ENCODE peak calls at places on chromosomes 6 and 20, in five cellular contexts. One of them, this sample, is unnamed.

GRCh38 chr6:136060052-136060451 is 190.1 kb downstream of the MTFR2 start:
- DNase-seq in GM23338: no peak
- DNase-seq in osteocyte: no peak
- DNase-seq in CD14-positive monocyte: no peak
- DNase-seq in mucosa of descending colon: no peak
- DNase-seq in this sample: no peak

GRCh38 chr20:51643390-51643789 is 100.9 kb upstream of the NFATC2 start:
- DNase-seq in GM23338: no peak
- DNase-seq in mucosa of descending colon: no peak
- DNase-seq in CD14-positive monocyte: no peak
- DNase-seq in osteocyte: no peak
- DNase-seq in this sample: no peak

GRCh38 chr6:118650500-118651281 is 700 bp downstream of the CEP85L start:
- DNase-seq in GM23338: peak; percentile 74
- DNase-seq in CD14-positive monocyte: peak; percentile 48
- DNase-seq in mucosa of descending colon: peak; percentile 59
- DNase-seq in osteocyte: no peak
- DNase-seq in this sample: peak; percentile 73

GRCh38 chr20:58546312-58546711 is 31.1 kb upstream of the APCDD1L start:
- DNase-seq in CD14-positive monocyte: no peak
- DNase-seq in osteocyte: peak; percentile 56
- DNase-seq in mucosa of descending colon: no peak
- DNase-seq in GM23338: no peak
- DNase-seq in this sample: peak; percentile 6

GRCh38 chr6:1200706-1201105 is 111.2 kb upstream of the FOXQ1 start:
- DNase-seq in osteocyte: no peak
- DNase-seq in mucosa of descending colon: no peak
- DNase-seq in CD14-positive monocyte: no peak
- DNase-seq in GM23338: no peak
- DNase-seq in this sample: no peak

GRCh38 chr6:35728663-35729348 is 8.0 kb upstream of the ARMC12 start:
- DNase-seq in mucosa of descending colon: peak; percentile 84
- DNase-seq in CD14-positive monocyte: no peak
- DNase-seq in osteocyte: no peak
- DNase-seq in GM23338: peak; percentile 42
- DNase-seq in this sample: no peak

GRCh38 chr6:7540595-7540994 is 876 bp upstream of the DSP start:
- DNase-seq in osteocyte: no peak
- DNase-seq in GM23338: peak; percentile 73
- DNase-seq in mucosa of descending colon: no peak
- DNase-seq in CD14-positive monocyte: no peak
- DNase-seq in this sample: no peak

GRCh38 chr6:54431466-54431865 is 123.2 kb downstream of the TINAG start:
- DNase-seq in osteocyte: no peak
- DNase-seq in CD14-positive monocyte: no peak
- DNase-seq in mucosa of descending colon: no peak
- DNase-seq in GM23338: no peak
- DNase-seq in this sample: no peak

GRCh38 chr20:51760905-51761544 is 7.2 kb downstream of the ATP9A start:
- DNase-seq in osteocyte: no peak
- DNase-seq in GM23338: peak; percentile 46
- DNase-seq in CD14-positive monocyte: no peak
- DNase-seq in mucosa of descending colon: no peak
- DNase-seq in this sample: no peak

GRCh38 chr6:134145786-134146185 is 93.4 kb upstream of the SLC2A12 start:
- DNase-seq in GM23338: peak; percentile 42
- DNase-seq in mucosa of descending colon: no peak
- DNase-seq in CD14-positive monocyte: no peak
- DNase-seq in osteocyte: no peak
- DNase-seq in this sample: no peak

GRCh38 chr6:34585512-34586045 is 29.4 kb upstream of the SPDEF start:
- DNase-seq in osteocyte: no peak
- DNase-seq in CD14-positive monocyte: no peak
- DNase-seq in mucosa of descending colon: no peak
- DNase-seq in GM23338: no peak
- DNase-seq in this sample: no peak

GRCh38 chr6:72580281-72580940 is 41.5 kb upstream of the KCNQ5 start:
- DNase-seq in CD14-positive monocyte: no peak
- DNase-seq in GM23338: peak; percentile 71
- DNase-seq in mucosa of descending colon: no peak
- DNase-seq in osteocyte: no peak
- DNase-seq in this sample: no peak

GRCh38 chr6:64217721-64218603 is 582.4 kb downstream of the PHF3 start:
- DNase-seq in mucosa of descending colon: no peak
- DNase-seq in GM23338: no peak
- DNase-seq in osteocyte: no peak
- DNase-seq in CD14-positive monocyte: no peak
- DNase-seq in this sample: no peak

GRCh38 chr20:43658068-43658722 is 8.7 kb upstream of the MYBL2 start:
- DNase-seq in GM23338: peak; percentile 55
- DNase-seq in mucosa of descending colon: no peak
- DNase-seq in CD14-positive monocyte: no peak
- DNase-seq in osteocyte: no peak
- DNase-seq in this sample: no peak

GRCh38 chr6:45668705-45669104 is 291.0 kb upstream of the SUPT3H start:
- DNase-seq in CD14-positive monocyte: no peak
- DNase-seq in GM23338: no peak
- DNase-seq in osteocyte: peak; percentile 65
- DNase-seq in mucosa of descending colon: no peak
- DNase-seq in this sample: no peak

GRCh38 chr6:125806813-125807212 is 16.1 kb downstream of the NCOA7 start:
- DNase-seq in GM23338: no peak
- DNase-seq in osteocyte: no peak
- DNase-seq in CD14-positive monocyte: no peak
- DNase-seq in mucosa of descending colon: no peak
- DNase-seq in this sample: no peak

GRCh38 chr6:2643935-2644539 is 106.7 kb downstream of the MYLK4 start:
- DNase-seq in CD14-positive monocyte: no peak
- DNase-seq in osteocyte: no peak
- DNase-seq in mucosa of descending colon: no peak
- DNase-seq in GM23338: no peak
- DNase-seq in this sample: no peak

GRCh38 chr6:19838442-19839236 is 1.5 kb downstream of the ID4 start:
- DNase-seq in GM23338: peak; percentile 78
- DNase-seq in CD14-positive monocyte: no peak
- DNase-seq in osteocyte: peak; percentile 85
- DNase-seq in mucosa of descending colon: peak; percentile 42
- DNase-seq in this sample: peak; percentile 77

DNA sequence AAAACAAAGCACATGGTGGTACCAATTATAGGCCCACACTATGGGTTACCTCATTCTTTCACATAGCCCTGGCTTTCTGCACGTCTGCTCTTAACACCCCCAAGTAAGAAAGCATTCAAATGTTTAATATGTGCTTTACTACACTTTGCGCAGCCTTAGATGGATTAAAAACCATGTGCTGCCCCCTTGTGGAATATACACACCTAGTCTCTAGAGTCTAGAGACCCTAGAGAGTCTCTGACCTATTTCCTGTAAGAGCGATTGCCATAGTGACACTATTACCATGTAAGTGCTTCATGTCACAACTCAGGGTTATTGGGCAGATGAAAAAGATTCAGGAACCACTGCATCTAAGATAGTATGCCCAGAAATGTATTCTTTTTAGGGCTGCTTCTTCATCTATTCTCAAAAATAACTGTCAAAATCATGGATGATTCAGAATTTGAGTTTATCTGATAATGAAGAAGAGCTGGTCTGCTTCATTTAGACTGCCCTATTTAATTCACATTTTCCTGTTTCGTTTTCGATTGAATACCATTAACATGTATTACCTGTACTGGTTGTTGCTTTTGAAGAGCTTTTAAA is 186.3 kb downstream of the ADGB start:
- DNase-seq in CD14-positive monocyte: no peak
- DNase-seq in osteocyte: no peak
- DNase-seq in mucosa of descending colon: no peak
- DNase-seq in GM23338: peak; percentile 85
- DNase-seq in this sample: no peak
- TF ChIP-seq CTCF in CD14-positive monocyte: peak; percentile 74
- TF ChIP-seq CTCF in osteocyte: peak; percentile 58
- TF ChIP-seq CTCF in mucosa of descending colon: peak; percentile 27
- TF ChIP-seq CTCF in GM23338: peak; percentile 85
- TF ChIP-seq CTCF in this sample: peak; percentile 77

GRCh38 chr6:145318952-145319351 is 416.4 kb downstream of the EPM2A start:
- DNase-seq in CD14-positive monocyte: no peak
- DNase-seq in GM23338: peak; percentile 4
- DNase-seq in mucosa of descending colon: no peak
- DNase-seq in osteocyte: no peak
- DNase-seq in this sample: no peak
- TF ChIP-seq CTCF in CD14-positive monocyte: no peak
- TF ChIP-seq CTCF in GM23338: peak; percentile 20
- TF ChIP-seq CTCF in mucosa of descending colon: no peak
- TF ChIP-seq CTCF in osteocyte: no peak
- TF ChIP-seq CTCF in this sample: no peak

GRCh38 chr20:34562643-34563042 is 4.1 kb downstream of the MAP1LC3A start:
- DNase-seq in CD14-positive monocyte: no peak
- DNase-seq in osteocyte: no peak
- DNase-seq in GM23338: peak; percentile 69
- DNase-seq in mucosa of descending colon: no peak
- DNase-seq in this sample: no peak
- TF ChIP-seq CTCF in CD14-positive monocyte: peak; percentile 41
- TF ChIP-seq CTCF in osteocyte: peak; percentile 42
- TF ChIP-seq CTCF in GM23338: peak; percentile 47
- TF ChIP-seq CTCF in mucosa of descending colon: no peak
- TF ChIP-seq CTCF in this sample: peak; percentile 64

GRCh38 chr20:45322952-45323383 is 14.9 kb upstream of the MATN4 start:
- DNase-seq in GM23338: no peak
- DNase-seq in CD14-positive monocyte: peak; percentile 76
- DNase-seq in osteocyte: no peak
- DNase-seq in mucosa of descending colon: no peak
- DNase-seq in this sample: no peak
- TF ChIP-seq CTCF in GM23338: peak; percentile 29
- TF ChIP-seq CTCF in CD14-positive monocyte: peak; percentile 48
- TF ChIP-seq CTCF in osteocyte: peak; percentile 43
- TF ChIP-seq CTCF in mucosa of descending colon: no peak
- TF ChIP-seq CTCF in this sample: no peak

GRCh38 chr6:119727504-119728219 is 378.1 kb upstream of the MAN1A1 start:
- DNase-seq in osteocyte: no peak
- DNase-seq in CD14-positive monocyte: no peak
- DNase-seq in mucosa of descending colon: no peak
- DNase-seq in GM23338: peak; percentile 38
- DNase-seq in this sample: no peak
- TF ChIP-seq CTCF in osteocyte: no peak
- TF ChIP-seq CTCF in CD14-positive monocyte: no peak
- TF ChIP-seq CTCF in mucosa of descending colon: no peak
- TF ChIP-seq CTCF in GM23338: peak; percentile 41
- TF ChIP-seq CTCF in this sample: no peak

GRCh38 chr6:81900616-81901015 is 148.1 kb upstream of the TENT5A start:
- DNase-seq in osteocyte: no peak
- DNase-seq in mucosa of descending colon: no peak
- DNase-seq in CD14-positive monocyte: no peak
- DNase-seq in GM23338: no peak
- DNase-seq in this sample: no peak
- TF ChIP-seq CTCF in osteocyte: no peak
- TF ChIP-seq CTCF in mucosa of descending colon: no peak
- TF ChIP-seq CTCF in CD14-positive monocyte: no peak
- TF ChIP-seq CTCF in GM23338: no peak
- TF ChIP-seq CTCF in this sample: no peak

DNA sequence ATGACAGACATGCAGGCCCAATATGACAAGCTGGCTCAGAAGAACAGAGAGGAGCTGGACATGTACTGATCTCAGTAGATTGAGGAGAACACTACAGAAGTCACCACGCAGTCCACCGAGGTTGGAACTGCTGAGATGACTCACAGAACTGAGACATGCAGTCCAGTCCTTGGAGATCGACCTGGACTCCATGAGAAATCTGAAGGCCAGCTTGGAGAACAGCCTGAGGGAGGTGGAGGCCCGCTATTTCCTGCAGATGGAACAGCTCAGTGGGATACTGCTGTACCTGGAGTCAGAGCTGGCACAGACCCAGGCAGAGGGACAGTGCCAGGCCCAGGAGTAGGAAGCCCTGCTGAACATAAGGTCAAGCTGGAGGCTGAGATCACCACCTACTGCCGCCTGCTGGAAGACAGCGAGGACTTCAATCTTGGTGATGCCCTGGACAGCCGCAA is 21.3 kb downstream of the RNF114 start:
- DNase-seq in CD14-positive monocyte: no peak
- DNase-seq in mucosa of descending colon: no peak
- DNase-seq in osteocyte: no peak
- DNase-seq in GM23338: no peak
- DNase-seq in this sample: no peak
- TF ChIP-seq CTCF in CD14-positive monocyte: no peak
- TF ChIP-seq CTCF in mucosa of descending colon: no peak
- TF ChIP-seq CTCF in osteocyte: no peak
- TF ChIP-seq CTCF in GM23338: no peak
- TF ChIP-seq CTCF in this sample: no peak

GRCh38 chr6:39298061-39298460 is 16.2 kb downstream of the KCNK17 start:
- DNase-seq in GM23338: no peak
- DNase-seq in osteocyte: no peak
- DNase-seq in CD14-positive monocyte: no peak
- DNase-seq in mucosa of descending colon: no peak
- DNase-seq in this sample: no peak

GRCh38 chr6:39302669-39303424 is 11.4 kb downstream of the KCNK17 start:
- DNase-seq in CD14-positive monocyte: peak; percentile 80
- DNase-seq in osteocyte: peak; percentile 88
- DNase-seq in mucosa of descending colon: peak; percentile 85
- DNase-seq in GM23338: peak; percentile 96
- DNase-seq in this sample: peak; percentile 86

GRCh38 chr6:39301606-39302005 is 12.6 kb downstream of the KCNK17 start:
- DNase-seq in CD14-positive monocyte: no peak
- DNase-seq in GM23338: peak; percentile 90
- DNase-seq in osteocyte: no peak
- DNase-seq in mucosa of descending colon: no peak
- DNase-seq in this sample: no peak

GRCh38 chr6:39302011-39302410 is 12.2 kb downstream of the KCNK17 start:
- DNase-seq in mucosa of descending colon: no peak
- DNase-seq in CD14-positive monocyte: no peak
- DNase-seq in GM23338: no peak
- DNase-seq in osteocyte: no peak
- DNase-seq in this sample: no peak

DNA sequence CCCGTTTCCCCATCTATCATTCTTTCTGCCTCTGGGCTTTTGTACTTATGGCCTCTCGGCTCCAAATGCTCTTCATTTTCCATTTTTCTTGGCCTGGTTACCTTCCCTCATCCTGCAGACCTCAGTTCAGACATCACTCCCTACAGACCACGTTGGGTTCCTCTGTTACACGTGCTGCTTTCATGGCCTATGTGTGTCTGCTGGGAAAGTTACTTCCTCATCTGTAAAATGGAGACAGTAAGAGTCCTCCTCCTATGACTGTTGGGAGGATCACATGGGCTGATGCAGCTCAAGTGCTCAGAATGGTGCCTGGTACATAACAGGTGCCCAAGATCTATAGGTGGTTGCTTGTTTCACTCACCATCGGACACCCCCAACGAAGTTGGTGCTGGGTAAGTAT is 13.5 kb downstream of the KCNK17 start:
- DNase-seq in mucosa of descending colon: no peak
- DNase-seq in osteocyte: no peak
- DNase-seq in GM23338: no peak
- DNase-seq in CD14-positive monocyte: no peak
- DNase-seq in this sample: no peak
- TF ChIP-seq CTCF in mucosa of descending colon: no peak
- TF ChIP-seq CTCF in osteocyte: no peak
- TF ChIP-seq CTCF in GM23338: no peak
- TF ChIP-seq CTCF in CD14-positive monocyte: no peak
- TF ChIP-seq CTCF in this sample: no peak

This sample was measured in type B pancreatic cell.